ENCODE peak calls at places on chromosomes 16 and 17, in seven cellular contexts. M is fibroblast of pulmonary artery, H is NCI-H1048, J is type B pancreatic cell, D is RWPE1, X is T-helper 1 cell, W is GM03348. N is an unnamed sample.

GRCh38 chr17:81566461-81567126 is 14.4 kb upstream of the FAAP100 start:
- DNase-seq in M (peak; percentile 96), H (peak; percentile 27), J (no peak), D (peak; percentile 81), X (no peak), W (peak; percentile 91), N (no peak)

GRCh38 chr17:76714822-76715461 is 4.2 kb upstream of the MXRA7 start:
- DNase-seq in M (peak; percentile 70), H (no peak), J (no peak), D (no peak), X (peak; percentile 57), W (peak; percentile 43), N (no peak)

GRCh38 chr16:3364774-3365427 is 9.2 kb downstream of the OR2C1 start:
- DNase-seq in M (peak; percentile 94), H (no peak), J (no peak), D (peak; percentile 84), X (peak; percentile 78), W (peak; percentile 83), N (peak; percentile 88)

GRCh38 chr16:70715113-70715711 is 29.4 kb upstream of the MTSS2 start:
- DNase-seq in M (peak; percentile 95), H (no peak), J (no peak), D (peak; percentile 98), X (no peak), W (peak; percentile 92), N (no peak)

GRCh38 chr16:51853586-51853985 is 693.4 kb downstream of the TOX3 start:
- DNase-seq in M (no peak), H (no peak), J (no peak), D (no peak), X (no peak), W (no peak), N (no peak)

GRCh38 chr17:7883781-7884386 is 4.7 kb upstream of the CHD3 start:
- DNase-seq in M (peak; percentile 41), H (no peak), J (no peak), D (no peak), X (peak; percentile 21), W (peak; percentile 51), N (no peak)

GRCh38 chr16:648071-648785 is 937 bp upstream of the WDR90 start:
- DNase-seq in M (peak; percentile 24), H (no peak), J (no peak), D (peak; percentile 41), X (peak; percentile 29), W (peak; percentile 43), N (no peak)

GRCh38 chr17:16158721-16159120 is 56.6 kb downstream of the NCOR1 start:
- DNase-seq in M (peak; percentile 6), H (no peak), J (no peak), D (no peak), X (no peak), W (no peak), N (no peak)

GRCh38 chr17:31289790-31290189 is 7.2 kb downstream of the OMG start:
- DNase-seq in M (no peak), H (no peak), J (no peak), D (no peak), X (no peak), W (no peak), N (no peak)

GRCh38 chr16:49557070-49557446 is 183.5 kb downstream of the C16orf78 start:
- DNase-seq in M (no peak), H (no peak), J (no peak), D (no peak), X (no peak), W (no peak), N (peak; percentile 58)

GRCh38 chr16:58678716-58679115 is 5.9 kb downstream of the SLC38A7 start:
- DNase-seq in M (peak; percentile 23), H (no peak), J (no peak), D (no peak), X (no peak), W (peak; percentile 43), N (no peak)

GRCh38 chr17:29622337-29623282 is at the start of gene CORO6:
- DNase-seq in M (peak; percentile 48), H (no peak), J (peak; percentile 79), D (peak; percentile 49), X (peak; percentile 66), W (peak; percentile 89), N (no peak)

GRCh38 chr17:8212312-8213180 is 2.2 kb upstream of the AURKB start:
- DNase-seq in M (no peak), H (no peak), J (no peak), D (no peak), X (no peak), W (no peak), N (no peak)

GRCh38 chr17:49016775-49017463 is 19.7 kb downstream of the IGF2BP1 start:
- DNase-seq in M (peak; percentile 89), H (no peak), J (peak; percentile 58), D (peak; percentile 94), X (no peak), W (peak; percentile 84), N (no peak)

GRCh38 chr17:80860101-80860671 is 131.5 kb upstream of the CHMP6 start:
- DNase-seq in M (no peak), H (no peak), J (no peak), D (no peak), X (no peak), W (no peak), N (no peak)